ENCODE peak calls at places on chromosomes 11 and 22, in nine cellular contexts. E is left ventricle myocardium inferior; M is dorsolateral prefrontal cortex; X is tibial artery; Z is IMR-90; U is uterus; S is thyroid gland; F is CD8-positive, alpha-beta T cell; Q is ovary. N is an unnamed sample.
A peak's percentile ranks its signal among the peaks of the same experiment; 100 is the strongest.

GRCh38 chr22:40325315-40325714 is 21.0 kb upstream of the ADSL start:
- DNase-seq in Q (no peak), E (no peak), M (no peak), S (no peak), U (no peak), X (no peak), Z (no peak), F (peak; percentile 87), N (no peak)

GRCh38 chr11:13333456-13333957 is 55.9 kb downstream of the BMAL1 start:
- DNase-seq in Q (no peak), S (peak; percentile 45), X (no peak), E (no peak), Z (no peak), F (no peak), M (no peak), U (no peak), N (no peak)

GRCh38 chr11:20775331-20775730 is 105.9 kb downstream of the NELL1 start:
- DNase-seq in S (no peak), M (no peak), U (no peak), Z (no peak), Q (no peak), X (no peak), F (no peak), E (no peak), N (no peak)

GRCh38 chr22:17536269-17536668 is 27.0 kb upstream of the SLC25A18 start:
- DNase-seq in Q (no peak), Z (no peak), M (peak; percentile 74), S (peak; percentile 82), X (no peak), U (no peak), E (no peak), F (no peak), N (no peak)

GRCh38 chr11:94794287-94795168 is 26.4 kb downstream of the AMOTL1 start:
- DNase-seq in Q (peak; percentile 62), F (no peak), S (peak; percentile 78), E (peak; percentile 73), X (peak; percentile 58), U (peak; percentile 41), M (no peak), Z (peak; percentile 99), N (peak; percentile 72)

GRCh38 chr22:48576333-48577013 is 1251.2 kb downstream of the BRD1 start:
- DNase-seq in E (no peak), F (no peak), M (peak; percentile 72), X (no peak), U (no peak), Z (no peak), Q (no peak), S (no peak), N (no peak)

GRCh38 chr11:65864758-65865471 is 4.7 kb downstream of the MUS81 start:
- DNase-seq in X (no peak), Z (no peak), Q (peak; percentile 26), M (no peak), U (peak; percentile 17), S (no peak), E (peak; percentile 7), F (no peak), N (peak; percentile 53)

GRCh38 chr11:65382804-65383368 is 440 bp upstream of the SLC25A45 start:
- DNase-seq in E (no peak), F (no peak), Z (no peak), U (no peak), X (no peak), Q (peak; percentile 89), M (no peak), S (peak; percentile 96), N (peak; percentile 96)

GRCh38 chr11:72773696-72774095 is 20.2 kb downstream of the STARD10 start:
- DNase-seq in M (no peak), E (no peak), Q (no peak), X (no peak), F (no peak), Z (peak; percentile 54), U (no peak), S (no peak), N (no peak)

GRCh38 chr11:69114811-69115523 is 40.8 kb upstream of the SMIM38 start:
- DNase-seq in Q (no peak), E (no peak), Z (no peak), F (no peak), S (peak; percentile 37), X (no peak), M (no peak), U (no peak), N (no peak)

GRCh38 chr22:16957781-16958180 is 50.2 kb downstream of the GAB4 start:
- DNase-seq in Q (no peak), Z (no peak), U (no peak), F (no peak), E (no peak), M (no peak), S (no peak), X (no peak), N (no peak)

GRCh38 chr11:44626645-44627044 is 61.2 kb downstream of the CD82 start:
- DNase-seq in U (no peak), Z (no peak), E (no peak), X (no peak), Q (no peak), S (no peak), M (no peak), F (no peak), N (no peak)

GRCh38 chr11:122814401-122814800 is 23.9 kb upstream of the CRTAM start:
- DNase-seq in Q (no peak), F (no peak), S (no peak), E (no peak), U (no peak), Z (no peak), X (no peak), M (no peak), N (no peak)

GRCh38 chr11:121500275-121500674 is 47.5 kb upstream of the SORL1-AS1 start:
- DNase-seq in X (no peak), Z (no peak), Q (no peak), E (no peak), S (no peak), M (no peak), U (no peak), F (no peak), N (no peak)

GRCh38 chr11:5367461-5368074 is 16.0 kb upstream of the OR51M1 start:
- DNase-seq in E (no peak), S (no peak), U (no peak), Z (peak; percentile 93), F (no peak), X (no peak), Q (no peak), M (no peak), N (no peak)

GRCh38 chr22:26616650-26617049 is 1.2 kb downstream of the CRYBB1 start:
- DNase-seq in X (no peak), M (no peak), Z (no peak), U (no peak), S (no peak), E (no peak), Q (no peak), F (no peak), N (no peak)

GRCh38 chr11:69167130-69167915 is 11.6 kb downstream of the SMIM38 start:
- DNase-seq in M (no peak), X (no peak), U (no peak), F (no peak), Z (no peak), E (no peak), S (no peak), Q (no peak), N (no peak)

GRCh38 chr11:79237676-79238075 is 203.2 kb downstream of the TENM4 start:
- DNase-seq in M (no peak), Z (peak; percentile 96), S (peak; percentile 49), Q (no peak), U (peak; percentile 22), F (no peak), E (no peak), X (no peak), N (no peak)

GRCh38 chr22:21641417-21641794 is 696 bp upstream of the SDF2L1 start:
- DNase-seq in S (peak; percentile 67), X (peak; percentile 48), U (no peak), Q (no peak), M (no peak), Z (peak; percentile 55), E (no peak), F (no peak), N (peak; percentile 63)
- TF ChIP-seq CTCF in S (peak; percentile 16), X (peak; percentile 49), U (no peak), Q (peak; percentile 32), M (no peak), Z (peak; percentile 61), E (peak; percentile 57), F (no peak), N (peak; percentile 48)

GRCh38 chr22:38705235-38706100 is at the start of gene GTPBP1:
- DNase-seq in M (peak; percentile 99), U (peak; percentile 98), X (peak; percentile 100), Z (peak; percentile 100), Q (peak; percentile 97), E (peak; percentile 96), F (peak; percentile 99), S (peak; percentile 99), N (peak; percentile 99)
- H3K4me3 ChIP-seq in M (peak within 1 kb of the TSS; percentile 89), U (peak within 1 kb of the TSS; percentile 75), X (peak within 1 kb of the TSS; percentile 85), Z (peak within 1 kb of the TSS; percentile 69), Q (peak within 1 kb of the TSS; percentile 89), E (peak within 1 kb of the TSS; percentile 93), F (peak within 1 kb of the TSS; percentile 63), S (peak within 1 kb of the TSS; percentile 74), N (peak within 1 kb of the TSS; percentile 98)

DNA sequence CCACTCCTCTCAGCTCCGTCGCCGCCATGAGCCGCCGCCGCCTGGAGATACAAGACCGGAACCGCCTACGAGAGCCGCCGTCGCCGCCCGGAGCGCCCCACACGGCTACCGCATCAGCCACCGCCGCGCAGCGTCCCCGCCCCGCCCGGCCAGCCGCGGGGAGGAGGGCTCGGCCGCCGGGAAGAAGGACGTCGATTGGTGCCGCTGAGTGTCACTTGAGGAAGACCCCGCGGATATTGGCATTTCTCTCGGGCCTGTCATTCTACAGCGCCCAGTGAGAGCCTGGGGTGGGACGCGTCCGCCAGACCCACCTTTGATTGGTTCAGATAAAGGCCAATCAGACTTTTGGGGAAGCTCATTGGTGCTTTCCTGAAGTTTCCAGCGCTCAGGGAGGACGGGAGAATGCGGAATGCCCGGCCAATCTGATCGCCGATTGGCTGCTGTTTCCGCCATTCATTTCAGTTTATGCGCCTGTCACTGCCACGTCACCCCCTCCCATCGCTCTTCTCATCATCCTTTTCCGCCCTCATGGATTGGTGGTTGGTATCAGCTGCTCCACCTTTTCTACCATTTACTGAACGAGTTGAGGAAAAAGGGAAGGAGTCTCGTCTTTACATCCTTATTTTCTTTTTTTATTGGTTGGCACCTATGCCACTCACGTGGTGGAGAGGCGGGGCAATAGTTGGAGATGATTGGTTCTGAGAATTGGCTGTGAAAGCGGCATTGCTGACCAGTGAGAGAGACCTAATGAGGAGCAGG is at the start of gene OSBP:
- DNase-seq in X (peak; percentile 100), E (peak; percentile 99), M (peak; percentile 100), Z (peak; percentile 100), Q (peak; percentile 99), S (peak; percentile 100), F (peak; percentile 100), U (peak; percentile 100), N (peak; percentile 100)
- H3K27ac ChIP-seq in X (peak within 1 kb of the TSS; percentile 95), E (peak within 1 kb of the TSS; percentile 96), M (peak within 1 kb of the TSS; percentile 89), Z (peak within 1 kb of the TSS; percentile 51), Q (peak within 1 kb of the TSS; percentile 92), S (peak within 1 kb of the TSS; percentile 90), F (peak within 1 kb of the TSS; percentile 92), U (peak within 1 kb of the TSS; percentile 97), N (peak within 1 kb of the TSS; percentile 98)

GRCh38 chr22:46390652-46391301 is 55.3 kb downstream of the TRMU start:
- DNase-seq in E (peak; percentile 61), Q (peak; percentile 68), S (peak; percentile 48), Z (peak; percentile 65), X (peak; percentile 44), M (peak; percentile 67), U (peak; percentile 29), F (no peak), N (peak; percentile 88)
- TF ChIP-seq CTCF in E (peak; percentile 50), Q (peak; percentile 24), S (no peak), Z (peak; percentile 59), X (peak; percentile 19), M (peak; percentile 40), U (no peak), F (no peak), N (peak; percentile 58)